ENCODE peak calls at places on chromosomes 4 and X, in seven cellular contexts. E is thyroid gland, Y is uterus, V is Peyer's patch, T is tibial nerve, X is adrenal gland, N is spleen. B is an unnamed sample.

GRCh38 chr4:12679217-12679616 is 804.9 kb downstream of the RAB28 start:
- DNase-seq in E (no peak), Y (no peak), V (no peak), T (no peak), X (no peak), N (no peak), B (no peak)

GRCh38 chr4:143617994-143618679 is 82.3 kb downstream of the FREM3 start:
- DNase-seq in E (no peak), Y (peak), V (no peak), T (no peak), X (no peak), N (no peak), B (no peak)

GRCh38 chr4:7812191-7812860 is 127.3 kb downstream of the AFAP1 start:
- DNase-seq in E (no peak), Y (no peak), V (no peak), T (no peak), X (no peak), N (no peak), B (no peak)

GRCh38 chrX:45485682-45486081 is 285.0 kb upstream of the DIPK2B start:
- DNase-seq in E (no peak), Y (no peak), V (no peak), T (no peak), X (no peak), N (no peak), B (no peak)

GRCh38 chrX:103367502-103367901 is 8.8 kb upstream of the BEX3 start:
- DNase-seq in E (no peak), Y (no peak), V (no peak), T (no peak), X (no peak), N (no peak), B (no peak)

GRCh38 chr4:133320576-133321170 is 171.6 kb downstream of the PCDH10 start:
- DNase-seq in E (no peak), Y (no peak), V (no peak), T (no peak), X (no peak), N (no peak), B (peak)

GRCh38 chr4:137961051-137961438 is 281.1 kb downstream of the SLC7A11 start:
- DNase-seq in E (peak), Y (no peak), V (no peak), T (no peak), X (no peak), N (no peak), B (no peak)

GRCh38 chrX:119073911-119074310 is 1.1 kb downstream of the CT47C1 start:
- DNase-seq in E (no peak), Y (no peak), V (no peak), T (no peak), X (no peak), N (no peak), B (no peak)

GRCh38 chr4:130233377-130234047 is 1137.6 kb downstream of the C4orf33 start:
- DNase-seq in E (no peak), Y (no peak), V (no peak), T (no peak), X (no peak), N (no peak), B (no peak)

GRCh38 chr4:157115613-157116340 is 39.8 kb downstream of the GLRB start:
- DNase-seq in E (no peak), Y (no peak), V (no peak), T (no peak), X (no peak), N (no peak), B (no peak)

DNA sequence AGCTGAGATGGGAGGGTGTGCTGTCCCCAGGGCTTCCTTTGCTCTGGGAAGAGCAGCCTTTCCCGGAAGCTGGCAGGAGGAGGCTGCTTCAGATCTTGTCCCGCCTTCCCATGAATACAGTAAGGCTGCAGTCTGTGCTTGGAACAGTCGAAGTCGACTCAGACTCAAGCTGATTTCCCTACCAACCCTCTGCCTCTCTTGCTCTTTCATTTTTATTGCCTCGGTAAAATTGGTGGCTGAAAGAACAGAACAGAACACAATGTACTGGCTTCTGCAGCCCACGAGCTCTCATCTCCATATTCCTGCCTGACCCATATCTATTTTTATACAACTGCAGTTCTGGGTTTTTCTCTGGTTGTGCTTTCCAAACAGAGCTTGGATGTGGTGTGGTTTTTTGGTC is 61.5 kb downstream of the ENPP6 start:
- DNase-seq in E (no peak), Y (peak), V (no peak), T (no peak), X (no peak), N (no peak), B (no peak)
- TF ChIP-seq POLR2A in E (no peak), Y (no peak), V (no peak), T (no peak), X (no peak), N (no peak), B (no peak)

GRCh38 chr4:1683371-1683902 is 676 bp downstream of the FAM53A start:
- DNase-seq in E (peak), Y (peak), V (no peak), T (peak), X (peak), N (no peak), B (peak)

GRCh38 chr4:1684756-1685603 is 867 bp upstream of the FAM53A start:
- DNase-seq in E (no peak), Y (peak), V (peak), T (no peak), X (no peak), N (peak), B (no peak)

GRCh38 chr4:1685604-1686150 is 1.6 kb upstream of the FAM53A start:
- DNase-seq in E (no peak), Y (no peak), V (no peak), T (no peak), X (no peak), N (no peak), B (no peak)

GRCh38 chr4:1682860-1683259 is 1.3 kb downstream of the FAM53A start:
- DNase-seq in E (peak), Y (no peak), V (peak), T (no peak), X (no peak), N (peak), B (no peak)

GRCh38 chr4:1683903-1684755 is at the start of gene FAM53A:
- DNase-seq in E (peak), Y (peak), V (peak), T (peak), X (peak), N (peak), B (peak)
- TF ChIP-seq POLR2A in E (peak), Y (peak), V (no peak), T (peak), X (no peak), N (no peak), B (peak)

DNA sequence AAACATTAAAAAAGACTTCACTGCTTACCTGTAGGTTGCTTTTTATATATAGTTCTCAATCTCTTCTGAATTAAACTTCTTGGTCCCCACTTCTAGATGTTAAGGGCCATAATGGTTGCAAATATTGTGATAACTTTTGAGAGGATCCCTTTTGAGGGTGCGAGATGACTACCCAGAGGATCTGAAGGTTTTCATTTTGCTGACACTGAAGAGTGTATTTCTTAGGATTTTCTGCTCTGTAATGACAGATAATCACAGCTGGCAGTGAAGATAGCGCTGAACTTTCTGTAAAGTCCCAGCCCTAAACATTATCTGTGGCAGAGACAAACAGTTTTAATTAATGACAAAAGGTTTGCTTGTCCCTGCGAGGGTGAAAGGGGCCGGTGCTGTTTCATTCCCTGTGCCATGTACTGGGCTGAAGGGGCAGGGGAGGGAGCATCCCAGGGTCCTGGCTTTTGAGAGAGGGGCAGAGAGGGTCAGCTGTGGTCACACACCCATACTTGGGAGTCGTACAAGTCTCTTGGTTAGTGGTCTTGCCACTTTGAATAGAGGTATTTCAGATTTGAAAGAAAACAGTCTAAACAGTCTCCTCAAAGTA is 22.2 kb downstream of the CLCN4 start:
- DNase-seq in E (no peak), Y (no peak), V (no peak), T (no peak), X (no peak), N (no peak), B (no peak)
- TF ChIP-seq POLR2A in E (no peak), Y (no peak), V (no peak), T (no peak), X (no peak), N (no peak), B (no peak)

GRCh38 chr4:82889287-82889686 is 1.7 kb downstream of the SEC31A start:
- DNase-seq in E (no peak), Y (no peak), V (no peak), T (no peak), X (no peak), N (no peak), B (no peak)

GRCh38 chr4:82891728-82892466 is 944 bp upstream of the SEC31A start:
- DNase-seq in E (no peak), Y (no peak), V (no peak), T (no peak), X (no peak), N (no peak), B (no peak)

GRCh38 chr4:82892467-82892802 is 1.5 kb upstream of the SEC31A start:
- DNase-seq in E (no peak), Y (no peak), V (no peak), T (no peak), X (no peak), N (no peak), B (no peak)

GRCh38 chr4:82890602-82890912 is 396 bp downstream of the SEC31A start:
- DNase-seq in E (no peak), Y (no peak), V (no peak), T (no peak), X (no peak), N (no peak), B (no peak)

DNA sequence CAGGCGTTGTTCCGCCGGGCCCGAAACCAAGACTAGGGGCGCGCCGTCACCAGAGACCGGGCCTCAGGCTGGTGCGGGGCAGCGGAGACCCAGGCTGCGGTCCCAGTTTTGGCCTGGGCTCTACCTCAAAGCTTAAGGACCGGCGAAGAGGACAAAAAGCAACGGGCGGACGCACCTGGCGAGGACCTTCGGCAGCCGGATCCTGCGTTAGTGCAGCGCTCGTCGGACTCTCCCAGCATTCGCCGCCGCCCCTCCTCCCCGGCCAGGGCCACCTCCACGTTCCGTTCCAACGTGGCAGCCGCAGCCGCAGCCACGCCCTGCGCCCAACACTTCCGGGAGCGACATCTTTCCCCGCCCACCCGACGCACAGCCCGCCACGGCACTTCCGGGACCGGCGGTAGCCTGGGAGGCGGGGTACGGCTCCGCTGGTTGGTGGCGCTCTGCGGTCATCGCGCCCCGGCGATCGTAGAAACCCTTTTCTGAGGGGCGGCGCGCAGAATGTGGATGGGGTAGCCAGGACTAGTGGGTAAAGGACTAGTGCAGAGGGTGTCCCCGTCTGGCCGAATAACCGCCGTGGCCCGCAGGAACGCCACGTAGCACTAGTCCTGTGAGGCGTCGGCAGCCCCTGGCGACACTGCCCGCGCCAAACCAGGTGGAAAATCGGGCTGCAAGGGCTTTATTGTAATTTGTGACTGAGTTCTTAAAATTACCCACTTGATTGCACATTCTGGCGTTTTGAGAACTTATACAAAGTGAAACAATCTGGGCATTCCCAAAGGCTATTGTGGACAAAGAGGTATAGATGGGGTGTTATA is at the start of gene SEC31A:
- DNase-seq in E (peak), Y (peak), V (peak), T (peak), X (peak), N (peak), B (peak)
- TF ChIP-seq POLR2A in E (peak), Y (peak), V (peak), T (peak), X (peak), N (peak), B (peak)

GRCh38 chrX:68433155-68433980 is at the start of gene OPHN1:
- DNase-seq in E (peak), Y (peak), V (peak), T (peak), X (peak), N (peak), B (peak)
- TF ChIP-seq POLR2A in E (peak), Y (peak), V (no peak), T (peak), X (no peak), N (no peak), B (peak)

GRCh38 chrX:129905787-129906580 is at the start of gene UTP14A:
- DNase-seq in E (peak), Y (peak), V (peak), T (peak), X (peak), N (peak), B (peak)
- TF ChIP-seq POLR2A in E (peak), Y (peak), V (no peak), T (peak), X (no peak), N (no peak), B (peak)

GRCh38 chrX:40106677-40107290 is 9.0 kb upstream of the BCOR start:
- DNase-seq in E (no peak), Y (no peak), V (no peak), T (no peak), X (no peak), N (no peak), B (no peak)

GRCh38 chrX:40108084-40108958 is 10.6 kb upstream of the BCOR start:
- DNase-seq in E (peak), Y (peak), V (peak), T (no peak), X (peak), N (peak), B (no peak)

GRCh38 chrX:40107291-40108083 is 9.7 kb upstream of the BCOR start:
- DNase-seq in E (peak), Y (peak), V (peak), T (no peak), X (peak), N (peak), B (no peak)

GRCh38 chrX:40109288-40110008 is 11.7 kb upstream of the BCOR start:
- DNase-seq in E (peak), Y (peak), V (no peak), T (no peak), X (peak), N (peak), B (no peak)

GRCh38 chrX:40108959-40109287 is 11.2 kb upstream of the BCOR start:
- DNase-seq in E (peak), Y (peak), V (peak), T (no peak), X (peak), N (peak), B (no peak)
- TF ChIP-seq POLR2A in E (peak), Y (peak), V (peak), T (no peak), X (peak), N (no peak), B (peak)

DNA sequence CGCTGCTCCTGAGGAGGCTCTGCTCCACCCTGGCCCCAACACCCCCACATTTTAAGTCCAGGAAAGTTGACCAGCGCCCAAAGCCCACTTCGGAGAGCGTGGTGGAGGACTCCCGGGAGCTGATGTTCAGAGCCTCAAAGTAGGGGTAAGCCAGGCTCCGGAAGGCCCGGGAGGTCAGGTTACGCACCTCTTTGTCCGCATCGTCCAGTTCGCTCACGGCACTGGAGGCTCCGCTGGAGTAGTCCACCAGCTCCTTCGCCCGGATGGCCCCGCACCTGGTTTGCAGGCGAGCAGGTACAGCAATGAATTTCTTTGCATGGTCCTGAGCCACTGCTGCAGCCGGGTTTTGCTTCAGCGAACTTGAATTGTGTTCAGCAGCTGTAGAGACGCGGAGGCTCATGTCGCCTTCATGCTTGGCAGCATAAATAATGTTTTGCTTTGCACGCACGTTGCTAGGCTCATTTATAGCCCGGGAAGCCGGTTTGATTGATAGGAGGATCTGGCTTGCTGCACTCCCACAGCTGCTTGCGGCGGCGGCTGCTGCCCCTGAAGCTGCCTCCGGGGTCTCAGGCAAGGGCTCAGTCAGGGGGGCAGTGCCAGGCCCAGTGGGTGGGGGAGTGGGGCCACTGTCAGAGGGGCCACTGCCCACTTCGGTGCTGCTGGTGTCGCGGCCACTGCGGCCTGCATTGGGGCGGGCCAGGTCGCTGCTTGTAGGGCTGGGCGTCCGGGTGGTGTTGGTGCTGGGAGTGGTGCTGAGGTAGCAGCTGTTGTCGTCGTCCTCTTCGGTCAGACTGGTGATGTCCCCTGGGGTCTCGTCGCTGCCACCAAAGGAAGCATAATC is 4.8 kb downstream of the C4orf54 start:
- DNase-seq in E (peak), Y (no peak), V (no peak), T (no peak), X (no peak), N (peak), B (no peak)
- TF ChIP-seq POLR2A in E (no peak), Y (no peak), V (no peak), T (no peak), X (no peak), N (no peak), B (no peak)

GRCh38 chrX:129979207-129979920 is 3.1 kb upstream of the BCORL1 start:
- DNase-seq in E (no peak), Y (peak), V (no peak), T (no peak), X (no peak), N (peak), B (no peak)

GRCh38 chrX:129981752-129982299 is 609 bp upstream of the BCORL1 start:
- DNase-seq in E (no peak), Y (peak), V (peak), T (no peak), X (no peak), N (no peak), B (no peak)

GRCh38 chrX:129980043-129980442 is 2.4 kb upstream of the BCORL1 start:
- DNase-seq in E (peak), Y (peak), V (peak), T (no peak), X (peak), N (peak), B (no peak)

GRCh38 chrX:129981207-129981553 is 1.3 kb upstream of the BCORL1 start:
- DNase-seq in E (no peak), Y (no peak), V (no peak), T (no peak), X (no peak), N (no peak), B (no peak)

DNA sequence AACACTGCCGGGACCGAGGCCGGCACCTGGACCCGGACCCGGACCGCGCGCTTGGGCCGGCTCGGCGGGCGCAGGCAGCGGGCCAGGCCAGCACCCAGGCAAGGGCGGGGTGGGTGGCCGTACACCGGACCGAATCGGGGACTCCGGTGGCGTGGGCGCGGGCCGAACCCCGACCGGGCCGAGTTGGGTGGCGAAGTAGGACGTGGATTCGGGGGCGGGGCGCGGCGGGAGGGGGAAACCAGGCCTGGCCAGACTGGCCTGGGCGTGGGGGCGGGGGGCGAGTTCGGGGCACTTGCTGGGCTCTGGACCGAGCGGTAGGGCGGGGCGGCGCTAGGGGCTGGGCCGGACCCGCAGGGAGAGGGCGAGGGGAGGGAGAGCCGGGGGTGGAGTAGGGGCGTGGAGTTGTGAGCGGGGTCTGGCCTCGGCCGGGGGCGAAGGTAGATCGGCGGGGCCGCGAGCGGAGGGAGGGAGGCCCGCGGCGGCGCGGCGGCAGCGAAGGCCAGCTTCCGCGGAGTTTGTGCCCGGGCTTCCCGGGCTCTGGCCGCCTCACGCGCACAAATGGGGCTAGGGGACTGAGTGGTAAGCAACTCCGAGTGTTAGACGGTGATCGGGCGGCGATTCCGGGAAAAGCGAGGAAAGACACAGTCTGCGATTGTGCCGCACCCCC is 1.8 kb upstream of the BCORL1 start:
- DNase-seq in E (peak), Y (peak), V (peak), T (peak), X (peak), N (peak), B (peak)
- TF ChIP-seq POLR2A in E (peak), Y (peak), V (no peak), T (peak), X (no peak), N (no peak), B (peak)

GRCh38 chr4:26015906-26016305 is 101.9 kb downstream of the SMIM20 start:
- DNase-seq in E (no peak), Y (no peak), V (no peak), T (no peak), X (no peak), N (no peak), B (no peak)
- TF ChIP-seq POLR2A in E (no peak), Y (no peak), V (no peak), T (no peak), X (no peak), N (no peak), B (no peak)

B was measured in H54.